ENCODE peak calls at places on chromosomes 2 and 18, in five cellular contexts. One of them, this sample, is unnamed.
A peak's percentile ranks its signal among the peaks of the same experiment; 100 is the strongest.

GRCh38 chr2:27640722-27641245 is 11.9 kb downstream of the GPN1 start:
- DNase-seq in SK-N-SH: no peak
- DNase-seq in GM12878: no peak
- DNase-seq in HepG2: no peak
- DNase-seq in K562: no peak
- DNase-seq in this sample: no peak

GRCh38 chr2:240803191-240803590 is 16.8 kb downstream of the KIF1A start:
- DNase-seq in GM12878: no peak
- DNase-seq in HepG2: no peak
- DNase-seq in K562: no peak
- DNase-seq in SK-N-SH: no peak
- DNase-seq in this sample: no peak

GRCh38 chr2:200795044-200795443 is 16.7 kb upstream of the BZW1 start:
- DNase-seq in GM12878: no peak
- DNase-seq in SK-N-SH: no peak
- DNase-seq in HepG2: peak; percentile 25
- DNase-seq in K562: peak; percentile 48
- DNase-seq in this sample: no peak

GRCh38 chr2:64408031-64408430 is 45.9 kb upstream of the LGALSL start:
- DNase-seq in SK-N-SH: no peak
- DNase-seq in HepG2: no peak
- DNase-seq in K562: no peak
- DNase-seq in GM12878: no peak
- DNase-seq in this sample: no peak

GRCh38 chr18:76709659-76710645 is 112.4 kb upstream of the ZNF236 start:
- DNase-seq in K562: peak; percentile 52
- DNase-seq in SK-N-SH: peak; percentile 81
- DNase-seq in GM12878: peak; percentile 12
- DNase-seq in HepG2: peak; percentile 33
- DNase-seq in this sample: peak; percentile 65

GRCh38 chr18:74084184-74084583 is 63.5 kb downstream of the FBXO15 start:
- DNase-seq in SK-N-SH: no peak
- DNase-seq in K562: no peak
- DNase-seq in HepG2: no peak
- DNase-seq in GM12878: no peak
- DNase-seq in this sample: no peak

GRCh38 chr2:35787302-35788031 is 568.1 kb upstream of the CRIM1 start:
- DNase-seq in SK-N-SH: no peak
- DNase-seq in K562: no peak
- DNase-seq in HepG2: no peak
- DNase-seq in GM12878: no peak
- DNase-seq in this sample: no peak

GRCh38 chr2:240418311-240418710 is 17.2 kb upstream of the GPC1 start:
- DNase-seq in GM12878: no peak
- DNase-seq in HepG2: no peak
- DNase-seq in K562: no peak
- DNase-seq in SK-N-SH: no peak
- DNase-seq in this sample: no peak

GRCh38 chr2:236874866-236875481 is 210.7 kb upstream of the COPS8 start:
- DNase-seq in HepG2: no peak
- DNase-seq in GM12878: no peak
- DNase-seq in SK-N-SH: no peak
- DNase-seq in K562: no peak
- DNase-seq in this sample: no peak

GRCh38 chr2:88355486-88355885 is 97.0 kb downstream of the FOXI3 start:
- DNase-seq in SK-N-SH: no peak
- DNase-seq in GM12878: no peak
- DNase-seq in HepG2: no peak
- DNase-seq in K562: no peak
- DNase-seq in this sample: no peak

GRCh38 chr18:78912336-78912735 is 67.3 kb upstream of the SALL3 start:
- DNase-seq in GM12878: no peak
- DNase-seq in HepG2: no peak
- DNase-seq in SK-N-SH: no peak
- DNase-seq in K562: no peak
- DNase-seq in this sample: no peak

GRCh38 chr2:223956267-223956666 is 996 bp upstream of the MRPL44 start:
- DNase-seq in SK-N-SH: no peak
- DNase-seq in GM12878: no peak
- DNase-seq in K562: no peak
- DNase-seq in HepG2: no peak
- DNase-seq in this sample: no peak

GRCh38 chr2:133314761-133315160 is 253.5 kb downstream of the NCKAP5 start:
- DNase-seq in SK-N-SH: no peak
- DNase-seq in HepG2: no peak
- DNase-seq in GM12878: no peak
- DNase-seq in K562: no peak
- DNase-seq in this sample: no peak

GRCh38 chr2:59567115-59567514 is 986.3 kb downstream of the BCL11A start:
- DNase-seq in HepG2: no peak
- DNase-seq in SK-N-SH: no peak
- DNase-seq in GM12878: no peak
- DNase-seq in K562: no peak
- DNase-seq in this sample: no peak

GRCh38 chr2:64228126-64228678 is 84.0 kb upstream of the PELI1 start:
- DNase-seq in GM12878: peak; percentile 39
- DNase-seq in SK-N-SH: peak; percentile 80
- DNase-seq in HepG2: peak; percentile 29
- DNase-seq in K562: peak; percentile 57
- DNase-seq in this sample: peak; percentile 53

GRCh38 chr2:240225660-240226475 is 85.4 kb upstream of the OTOS start:
- DNase-seq in HepG2: no peak
- DNase-seq in K562: no peak
- DNase-seq in GM12878: no peak
- DNase-seq in SK-N-SH: no peak
- DNase-seq in this sample: no peak

GRCh38 chr2:71700880-71701397 is 247.6 kb downstream of the DYSF start:
- DNase-seq in K562: no peak
- DNase-seq in SK-N-SH: no peak
- DNase-seq in HepG2: peak; percentile 61
- DNase-seq in GM12878: no peak
- DNase-seq in this sample: no peak

GRCh38 chr2:23617167-23617787 is 232.3 kb downstream of the KLHL29 start:
- DNase-seq in K562: no peak
- DNase-seq in HepG2: no peak
- DNase-seq in SK-N-SH: no peak
- DNase-seq in GM12878: no peak
- DNase-seq in this sample: peak; percentile 64
- TF ChIP-seq MXI1 in K562: no peak
- TF ChIP-seq MXI1 in HepG2: no peak
- TF ChIP-seq MXI1 in SK-N-SH: no peak
- TF ChIP-seq MXI1 in GM12878: no peak
- TF ChIP-seq MXI1 in this sample: no peak

GRCh38 chr2:207676827-207677354 is 34.5 kb upstream of the CCNYL1 start:
- DNase-seq in GM12878: no peak
- DNase-seq in SK-N-SH: no peak
- DNase-seq in K562: no peak
- DNase-seq in HepG2: peak; percentile 26
- DNase-seq in this sample: peak; percentile 91
- TF ChIP-seq MXI1 in GM12878: no peak
- TF ChIP-seq MXI1 in SK-N-SH: no peak
- TF ChIP-seq MXI1 in K562: no peak
- TF ChIP-seq MXI1 in HepG2: no peak
- TF ChIP-seq MXI1 in this sample: no peak

DNA sequence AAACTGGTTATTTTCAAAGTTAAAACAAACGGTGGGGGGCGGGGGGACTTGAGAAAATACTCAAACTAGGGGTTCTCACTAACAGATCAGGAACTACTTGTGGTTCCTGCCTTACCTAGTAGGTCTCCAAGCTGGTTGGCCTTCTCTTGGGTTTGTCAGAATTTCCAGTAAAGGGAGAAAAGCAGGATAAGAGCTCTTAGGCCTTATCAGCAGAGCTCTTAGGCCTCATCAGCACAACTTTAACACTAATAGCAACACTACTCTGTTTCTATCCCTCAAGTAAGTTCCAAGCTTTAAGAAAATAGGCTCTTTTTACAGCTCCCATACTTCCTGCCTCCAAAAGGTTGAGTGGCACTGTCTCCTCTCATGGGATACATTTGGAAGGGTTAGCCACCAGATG is 6.4 kb downstream of the FBXO11 start:
- DNase-seq in SK-N-SH: no peak
- DNase-seq in HepG2: no peak
- DNase-seq in GM12878: no peak
- DNase-seq in K562: no peak
- DNase-seq in this sample: no peak
- TF ChIP-seq MXI1 in SK-N-SH: no peak
- TF ChIP-seq MXI1 in HepG2: no peak
- TF ChIP-seq MXI1 in GM12878: no peak
- TF ChIP-seq MXI1 in K562: no peak
- TF ChIP-seq MXI1 in this sample: no peak

DNA sequence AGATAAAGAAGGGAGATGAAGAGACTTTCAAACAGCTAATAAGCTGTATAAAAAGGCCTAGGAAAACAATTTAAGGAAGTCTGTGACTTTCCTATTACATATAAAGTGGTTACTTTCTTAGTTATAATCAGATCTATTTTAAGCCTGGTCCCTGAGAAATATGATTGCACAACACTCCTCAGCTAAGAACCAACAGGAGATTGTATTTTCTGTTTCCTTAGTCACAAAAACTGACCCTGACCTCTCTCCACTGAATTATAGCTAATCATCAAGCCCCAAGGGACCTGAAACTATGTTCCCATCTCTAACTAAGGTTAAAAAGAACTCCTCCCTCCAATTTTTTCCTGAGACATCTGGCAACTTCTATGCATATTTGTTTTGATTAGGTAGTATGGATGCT is 106.9 kb downstream of the ROCK1 start:
- DNase-seq in GM12878: no peak
- DNase-seq in K562: no peak
- DNase-seq in HepG2: no peak
- DNase-seq in SK-N-SH: no peak
- DNase-seq in this sample: peak; percentile 86
- TF ChIP-seq MXI1 in GM12878: no peak
- TF ChIP-seq MXI1 in K562: no peak
- TF ChIP-seq MXI1 in HepG2: no peak
- TF ChIP-seq MXI1 in SK-N-SH: no peak
- TF ChIP-seq MXI1 in this sample: no peak

DNA sequence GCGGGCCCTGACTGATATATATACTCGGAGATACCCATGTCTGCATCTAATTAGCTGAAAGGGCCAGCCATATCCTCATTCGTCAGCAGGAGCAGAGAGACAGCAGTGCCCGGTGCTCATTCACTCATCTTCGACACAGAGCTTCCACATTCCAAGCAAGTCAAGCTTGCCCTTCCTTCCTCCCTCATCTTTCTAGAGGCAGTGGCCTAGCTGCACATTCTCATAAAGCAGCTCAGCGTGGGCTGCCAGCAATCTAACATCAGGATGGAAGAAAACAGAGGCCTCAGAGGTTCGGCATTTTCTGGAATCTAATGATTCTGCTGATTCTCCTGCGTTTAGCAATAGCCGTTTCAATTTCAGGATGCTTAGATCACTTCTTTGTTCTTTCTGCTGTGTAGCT is 68.8 kb downstream of the CLHC1 start:
- DNase-seq in SK-N-SH: peak; percentile 42
- DNase-seq in HepG2: no peak
- DNase-seq in GM12878: no peak
- DNase-seq in K562: no peak
- DNase-seq in this sample: peak; percentile 71
- TF ChIP-seq MXI1 in SK-N-SH: no peak
- TF ChIP-seq MXI1 in HepG2: no peak
- TF ChIP-seq MXI1 in GM12878: no peak
- TF ChIP-seq MXI1 in K562: no peak
- TF ChIP-seq MXI1 in this sample: no peak

GRCh38 chr2:191931332-191931731 is 84.4 kb upstream of the CAVIN2 start:
- DNase-seq in GM12878: no peak
- DNase-seq in SK-N-SH: no peak
- DNase-seq in K562: no peak
- DNase-seq in HepG2: no peak
- DNase-seq in this sample: no peak

GRCh38 chr2:191930205-191930604 is 83.3 kb upstream of the CAVIN2 start:
- DNase-seq in HepG2: no peak
- DNase-seq in GM12878: no peak
- DNase-seq in SK-N-SH: no peak
- DNase-seq in K562: no peak
- DNase-seq in this sample: no peak

GRCh38 chr2:191932261-191932660 is 85.4 kb upstream of the CAVIN2 start:
- DNase-seq in SK-N-SH: no peak
- DNase-seq in HepG2: no peak
- DNase-seq in K562: no peak
- DNase-seq in GM12878: no peak
- DNase-seq in this sample: no peak

GRCh38 chr2:191935247-191935646 is 88.4 kb upstream of the CAVIN2 start:
- DNase-seq in SK-N-SH: no peak
- DNase-seq in GM12878: no peak
- DNase-seq in K562: no peak
- DNase-seq in HepG2: no peak
- DNase-seq in this sample: no peak

DNA sequence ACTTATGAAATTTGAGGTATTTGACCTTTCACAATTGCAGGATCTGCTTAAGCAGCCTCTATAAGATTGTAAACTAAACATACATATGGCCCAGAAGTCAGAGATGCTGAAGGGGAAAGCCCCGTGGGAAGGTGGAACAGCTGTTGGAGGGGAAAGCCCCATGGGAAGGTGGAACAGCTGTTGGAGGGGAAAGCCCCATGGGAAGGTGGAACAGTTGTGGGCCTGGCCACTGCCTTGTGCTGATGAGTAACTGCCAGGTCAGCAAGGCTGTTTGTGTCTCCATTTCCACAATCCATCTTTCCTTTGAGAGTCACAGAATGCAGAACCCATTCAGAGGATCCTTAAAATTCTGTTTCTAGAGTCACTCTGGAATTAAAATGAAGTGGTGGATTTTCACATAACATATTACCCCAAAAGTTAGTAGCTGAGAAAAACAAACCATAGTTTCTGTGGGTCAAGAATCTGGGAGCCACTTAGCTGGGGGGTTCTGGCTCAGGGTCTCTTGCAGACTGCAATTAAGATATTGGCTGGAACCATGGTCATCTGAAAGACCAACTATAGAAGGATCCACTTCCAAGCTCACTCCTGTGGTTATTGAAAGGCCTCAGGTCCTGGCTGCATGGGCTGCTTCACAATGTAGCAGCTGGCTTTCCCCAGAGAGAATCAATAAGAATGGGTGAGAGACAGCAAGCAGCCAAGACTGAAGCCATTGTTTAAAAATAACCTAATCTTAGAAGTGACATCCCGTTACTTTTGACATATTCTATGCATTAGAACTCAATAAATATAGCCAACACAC is 86.6 kb upstream of the CAVIN2 start:
- DNase-seq in K562: no peak
- DNase-seq in HepG2: no peak
- DNase-seq in SK-N-SH: no peak
- DNase-seq in GM12878: peak; percentile 40
- DNase-seq in this sample: peak; percentile 85
- TF ChIP-seq MXI1 in K562: no peak
- TF ChIP-seq MXI1 in HepG2: no peak
- TF ChIP-seq MXI1 in SK-N-SH: no peak
- TF ChIP-seq MXI1 in GM12878: no peak
- TF ChIP-seq MXI1 in this sample: no peak